ENCODE peak calls at places on chromosomes 5 and 9, in five cellular contexts. W, A, R, B and Q are unnamed samples.

GRCh38 chr9:114906922-114907571 is 23.3 kb downstream of the TNFSF8 start:
- DNase-seq in B (peak), A (peak), R (no peak), W (peak), Q (no peak)

GRCh38 chr9:87725356-87725899 is 491 bp upstream of the CTSL start:
- DNase-seq in W (peak), R (peak), A (no peak), B (peak), Q (no peak)

GRCh38 chr5:148730272-148730954 is 76.1 kb upstream of the HTR4 start:
- DNase-seq in A (peak), W (no peak), R (no peak), B (no peak), Q (no peak)

GRCh38 chr5:66877843-66878242 is 281.6 kb downstream of the MAST4 start:
- DNase-seq in R (no peak), A (peak), W (no peak), B (no peak), Q (no peak)

GRCh38 chr5:137660349-137660817 is 75.5 kb downstream of the KLHL3 start:
- DNase-seq in A (peak), R (peak), W (peak), B (peak), Q (peak)

GRCh38 chr5:126801992-126802294 is 25.0 kb downstream of the LMNB1 start:
- DNase-seq in A (peak), B (peak), W (peak), R (no peak), Q (peak)

GRCh38 chr9:76989501-76989900 is 30.0 kb upstream of the FOXB2 start:
- DNase-seq in R (no peak), B (no peak), A (no peak), W (no peak), Q (no peak)

GRCh38 chr5:122704247-122705036 is 70.4 kb upstream of the SNX2 start:
- DNase-seq in A (peak), W (no peak), B (peak), R (no peak), Q (peak)

GRCh38 chr9:5041390-5042115 is 56.5 kb downstream of the JAK2 start:
- DNase-seq in B (no peak), W (no peak), R (no peak), A (no peak), Q (no peak)

GRCh38 chr5:139760066-139761056 is 35.2 kb upstream of the PSD2 start:
- DNase-seq in R (no peak), A (peak), B (no peak), W (no peak), Q (no peak)

GRCh38 chr5:31965227-31965626 is 208.9 kb downstream of the GOLPH3 start:
- DNase-seq in B (no peak), W (no peak), A (no peak), R (no peak), Q (no peak)

GRCh38 chr9:133490865-133491655 is 12.2 kb upstream of the SLC2A6 start:
- DNase-seq in R (no peak), B (no peak), W (no peak), A (no peak), Q (no peak)

GRCh38 chr9:93588641-93589609 is 12.5 kb downstream of the PHF2 start:
- DNase-seq in B (peak), W (no peak), R (no peak), A (no peak), Q (no peak)

GRCh38 chr5:94691947-94692346 is 73.5 kb downstream of the SLF1 start:
- DNase-seq in B (peak), W (no peak), A (peak), R (peak), Q (no peak)

GRCh38 chr5:171188016-171188415 is 121.0 kb upstream of the TLX3 start:
- DNase-seq in W (no peak), A (no peak), B (no peak), R (no peak), Q (no peak)

GRCh38 chr9:101626295-101626694 is 31.5 kb upstream of the PPP3R2 start:
- DNase-seq in B (no peak), W (no peak), R (no peak), A (no peak), Q (peak)

GRCh38 chr5:171400169-171400568 is 12.5 kb downstream of the NPM1 start:
- DNase-seq in B (no peak), A (no peak), W (no peak), R (no peak), Q (no peak)

GRCh38 chr5:170104299-170104698 is 1.4 kb upstream of the FOXI1 start:
- DNase-seq in B (no peak), A (no peak), W (no peak), R (no peak), Q (no peak)

GRCh38 chr5:83776437-83777031 is 55.9 kb upstream of the HAPLN1 start:
- DNase-seq in W (no peak), B (no peak), A (no peak), R (no peak), Q (no peak)

GRCh38 chr5:32144637-32145207 is 29.4 kb downstream of the GOLPH3 start:
- DNase-seq in A (no peak), R (no peak), W (no peak), B (no peak), Q (no peak)

GRCh38 chr5:127097288-127097687 is 24.0 kb upstream of the C5orf63 start:
- DNase-seq in W (no peak), A (no peak), R (no peak), B (no peak), Q (no peak)

GRCh38 chr9:14238518-14238917 is 75.4 kb downstream of the NFIB start:
- DNase-seq in W (no peak), B (peak), A (peak), R (no peak), Q (no peak)

GRCh38 chr5:118435131-118435530 is 553.2 kb downstream of the DTWD2 start:
- DNase-seq in A (no peak), W (no peak), B (no peak), R (no peak), Q (no peak)

GRCh38 chr9:117180896-117181456 is 233.9 kb downstream of the ASTN2 start:
- DNase-seq in W (no peak), A (no peak), R (no peak), B (no peak), Q (no peak)

GRCh38 chr5:68431181-68431580 is 215.6 kb downstream of the PIK3R1 start:
- DNase-seq in A (no peak), R (no peak), B (no peak), W (no peak), Q (no peak)

GRCh38 chr5:160463775-160464465 is 42.3 kb downstream of the PTTG1 start:
- DNase-seq in W (no peak), A (peak), R (no peak), B (no peak), Q (no peak)

GRCh38 chr5:68242743-68243142 is 27.2 kb downstream of the PIK3R1 start:
- DNase-seq in B (no peak), W (no peak), A (no peak), R (no peak), Q (no peak)

GRCh38 chr5:150616024-150616470 is 24.4 kb upstream of the SYNPO start:
- DNase-seq in W (peak), B (no peak), R (no peak), A (no peak), Q (no peak)

GRCh38 chr5:94181940-94182339 is 436.5 kb downstream of the KIAA0825 start:
- DNase-seq in A (peak), W (no peak), R (no peak), B (peak), Q (peak)

GRCh38 chr5:36723921-36724320 is 117.5 kb downstream of the SLC1A3 start:
- DNase-seq in A (no peak), B (no peak), W (no peak), R (no peak), Q (no peak)

GRCh38 chr5:66307647-66308257 is 163.7 kb downstream of the SREK1 start:
- DNase-seq in W (peak), R (no peak), B (peak), A (peak), Q (peak)

GRCh38 chr9:101445353-101446029 is 9.9 kb upstream of the ALDOB start:
- DNase-seq in A (no peak), W (no peak), B (peak), R (no peak), Q (no peak)

GRCh38 chr9:89892920-89893319 is 288.1 kb downstream of the GADD45G start:
- DNase-seq in B (no peak), R (no peak), A (no peak), W (no peak), Q (no peak)

DNA sequence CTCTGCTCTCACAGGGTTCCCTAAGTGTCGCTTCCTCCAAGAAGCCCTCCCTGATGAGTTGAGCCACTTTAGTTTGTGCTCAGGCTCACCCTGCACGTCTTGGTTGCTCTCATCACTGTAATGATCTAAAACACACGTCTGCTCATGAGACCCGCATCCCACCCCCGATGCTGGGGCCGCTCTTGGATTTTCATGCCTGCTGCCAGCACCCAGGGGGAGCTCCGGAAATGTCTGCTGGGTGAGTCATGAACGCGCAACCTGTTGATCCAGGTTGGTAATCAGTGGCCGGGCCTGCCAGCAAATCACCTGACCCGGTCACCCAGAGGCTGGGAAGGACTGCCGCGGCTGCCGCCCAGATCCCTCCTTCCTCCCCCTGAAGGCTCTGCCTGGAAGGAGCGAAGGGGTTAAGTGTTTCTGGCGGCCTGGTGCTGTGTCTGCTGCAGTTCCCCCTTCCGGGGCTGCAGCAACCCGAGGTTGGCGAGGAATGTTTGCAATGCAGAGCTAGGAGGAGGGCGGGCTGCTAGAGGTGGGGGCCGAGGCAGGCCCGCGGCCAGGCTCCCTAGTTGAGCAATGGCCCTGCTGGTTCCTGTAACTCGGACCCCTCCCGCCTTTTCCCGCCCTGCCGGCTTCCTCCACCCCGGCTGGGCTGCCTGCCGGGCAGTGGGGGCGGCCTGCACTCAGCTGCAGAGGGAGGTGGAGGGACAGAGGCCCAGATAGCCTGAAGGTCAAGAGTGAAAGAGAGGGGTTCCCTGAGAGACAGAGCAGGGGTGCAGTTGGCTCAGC is 156.1 kb upstream of the IER5L start:
- DNase-seq in B (peak), W (peak), R (peak), A (peak), Q (no peak)
- H3K4me3 ChIP-seq in B (no peak), W (no peak), R (peak), A (peak), Q (no peak)

GRCh38 chr9:121369595-121370265 is at the start of gene STOM:
- DNase-seq in R (no peak), B (peak), W (peak), A (peak), Q (peak)

GRCh38 chr9:121371495-121371911 is 1.5 kb upstream of the STOM start:
- DNase-seq in W (no peak), B (no peak), R (no peak), A (no peak), Q (no peak)

GRCh38 chr9:121363586-121363961 is 6.5 kb downstream of the STOM start:
- DNase-seq in W (no peak), A (no peak), B (no peak), R (no peak), Q (no peak)

GRCh38 chr9:121372239-121372562 is 2.2 kb upstream of the STOM start:
- DNase-seq in R (no peak), B (no peak), A (no peak), W (no peak), Q (no peak)

GRCh38 chr9:121367651-121368510 is 2.2 kb downstream of the STOM start:
- DNase-seq in A (peak), B (no peak), W (no peak), R (no peak), Q (no peak)
- H3K4me3 ChIP-seq in A (peak), B (peak), W (no peak), R (peak), Q (no peak)

DNA sequence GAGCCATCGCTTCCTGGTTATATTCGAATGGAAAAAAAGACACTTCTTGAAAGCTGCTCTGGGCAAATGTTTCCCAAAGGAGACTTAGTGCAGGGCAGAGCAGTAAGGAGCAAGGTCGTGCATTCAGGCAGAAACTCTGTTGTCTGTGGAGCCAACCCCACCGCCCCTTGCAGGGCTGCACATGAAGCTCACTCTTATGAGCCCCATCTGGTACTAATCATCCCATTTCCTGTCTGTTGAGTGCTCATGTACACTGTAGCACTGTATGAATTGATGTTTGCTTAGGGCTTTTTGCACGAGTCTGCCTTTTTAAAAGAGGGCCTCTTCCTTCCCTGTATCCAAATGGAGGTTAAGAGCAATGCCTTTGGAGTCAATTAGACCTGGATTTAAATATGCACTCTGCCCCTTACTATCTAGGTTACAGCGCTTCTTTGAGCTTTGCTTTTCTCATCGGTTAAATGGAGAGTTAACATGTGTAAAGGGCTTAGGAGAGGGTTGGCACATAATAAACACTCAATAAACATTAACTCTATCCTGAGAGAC is 25.4 kb downstream of the HMHB1 start:
- DNase-seq in R (no peak), A (no peak), B (peak), W (no peak), Q (no peak)
- H3K4me3 ChIP-seq in R (no peak), A (no peak), B (no peak), W (no peak), Q (no peak)

GRCh38 chr5:158162026-158162425 is 303.1 kb upstream of the CLINT1 start:
- DNase-seq in W (no peak), B (no peak), R (no peak), A (no peak), Q (no peak)
- H3K4me3 ChIP-seq in W (no peak), B (no peak), R (no peak), A (no peak), Q (no peak)

GRCh38 chr5:581266-581665 is 30.9 kb upstream of the CEP72 start:
- DNase-seq in W (no peak), A (no peak), R (no peak), B (no peak), Q (no peak)
- H3K4me3 ChIP-seq in W (no peak), A (no peak), R (no peak), B (no peak), Q (no peak)

GRCh38 chr5:1874820-1875219 is 7.9 kb downstream of the IRX4 start:
- DNase-seq in A (no peak), B (no peak), W (no peak), R (no peak), Q (no peak)

GRCh38 chr5:1876708-1877433 is 5.9 kb downstream of the IRX4 start:
- DNase-seq in B (no peak), A (no peak), R (no peak), W (no peak), Q (no peak)

GRCh38 chr5:1875843-1876671 is 6.7 kb downstream of the IRX4 start:
- DNase-seq in B (no peak), R (no peak), W (no peak), A (no peak), Q (no peak)

GRCh38 chr5:1874348-1874747 is 8.4 kb downstream of the IRX4 start:
- DNase-seq in W (no peak), B (no peak), A (no peak), R (no peak), Q (no peak)

DNA sequence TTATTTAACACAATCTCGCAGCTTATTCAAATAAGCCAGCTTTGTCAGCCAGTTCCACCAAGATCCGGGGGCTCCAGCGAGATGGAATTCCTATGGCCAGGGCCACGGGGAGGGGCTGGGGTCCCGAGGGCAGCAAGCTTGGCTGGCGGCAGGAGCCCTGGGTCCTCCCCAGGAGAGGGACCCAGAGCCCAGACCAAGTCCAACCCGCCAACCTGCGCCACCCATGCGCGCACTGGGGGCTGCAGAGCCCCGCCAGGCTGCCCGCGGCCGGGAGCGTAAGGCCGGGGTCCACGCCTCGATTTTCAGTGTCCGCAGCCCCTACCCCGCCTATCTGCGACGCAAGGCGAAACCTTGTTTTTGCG is 7.3 kb downstream of the IRX4 start:
- DNase-seq in R (no peak), B (no peak), A (no peak), W (no peak), Q (no peak)
- H3K4me3 ChIP-seq in R (no peak), B (no peak), A (no peak), W (no peak), Q (no peak)

DNA sequence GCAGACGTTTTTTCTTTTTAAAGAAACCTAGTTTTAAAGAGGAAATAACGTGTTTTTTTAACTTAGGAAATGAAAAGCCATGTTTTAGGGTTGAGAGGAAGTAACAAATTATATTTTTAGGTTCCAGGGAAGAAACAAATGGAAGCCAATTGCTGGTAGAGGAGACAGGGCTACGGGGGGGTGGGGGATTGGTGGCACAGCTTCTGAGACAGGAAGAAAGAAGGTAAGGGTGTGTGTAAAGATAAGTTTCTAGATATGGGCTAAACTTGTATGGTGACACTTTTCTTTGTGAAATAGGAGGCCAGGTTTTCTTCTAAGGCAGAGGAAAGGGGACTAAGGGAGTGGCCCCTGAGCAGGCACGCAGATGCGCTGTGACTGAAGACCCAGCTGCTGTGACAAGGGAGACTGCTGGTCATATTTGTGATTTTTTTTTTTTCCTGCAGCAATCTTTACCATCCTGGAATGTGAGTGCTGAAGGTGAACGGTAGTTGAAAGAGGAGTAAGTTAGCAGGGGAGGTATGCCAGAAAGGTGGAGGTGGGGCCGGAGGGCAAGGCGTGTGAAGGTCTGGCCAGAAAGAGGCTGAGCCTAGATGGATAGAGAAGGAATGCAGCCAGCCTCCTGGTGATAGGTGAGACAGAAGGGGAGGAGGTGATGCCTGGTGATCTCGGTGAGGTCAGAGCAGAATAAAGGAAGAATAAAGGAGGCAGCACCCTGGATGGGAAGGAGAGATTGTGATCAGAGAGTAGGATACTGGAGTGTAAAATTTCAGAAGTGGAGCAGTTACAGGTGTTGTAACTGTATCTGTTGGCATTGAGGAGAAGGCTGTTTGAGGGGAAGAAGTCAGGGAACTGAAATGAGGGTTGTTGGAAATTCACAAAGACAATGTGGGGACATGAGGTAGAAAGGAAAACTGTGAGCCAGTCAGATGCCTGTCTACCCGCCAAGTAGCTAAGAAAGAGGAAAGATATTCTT is 1.7 kb downstream of the GNG10 start:
- DNase-seq in A (peak), W (no peak), R (no peak), B (peak), Q (peak)
- H3K4me3 ChIP-seq in A (peak), W (no peak), R (no peak), B (peak), Q (peak)

GRCh38 chr5:27038476-27038875 is at the start of gene CDH9:
- DNase-seq in B (no peak), A (peak), W (no peak), R (no peak), Q (no peak)

DNA sequence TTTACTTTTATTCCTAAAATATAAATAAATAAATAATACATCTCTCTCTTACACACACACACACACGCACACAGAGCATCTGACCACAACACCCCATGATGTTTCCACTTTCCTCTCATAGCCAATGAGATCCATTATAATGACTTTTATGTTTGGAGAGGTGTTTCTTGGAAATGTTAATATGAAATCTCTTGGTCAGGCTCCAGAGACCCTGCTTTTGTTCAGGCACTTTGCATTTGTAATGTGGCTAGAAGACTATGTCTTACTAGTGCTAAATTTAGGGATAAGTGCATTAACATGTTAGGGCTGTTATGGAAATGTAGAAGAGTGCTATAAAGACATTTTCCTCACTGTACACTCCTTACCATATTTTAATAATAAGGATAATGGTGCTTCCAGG is 3.9 kb downstream of the CDH9 start:
- DNase-seq in B (no peak), R (no peak), A (no peak), W (no peak), Q (no peak)
- H3K4me3 ChIP-seq in B (no peak), R (no peak), A (no peak), W (no peak), Q (no peak)

GRCh38 chr5:9468070-9468388 is 77.8 kb downstream of the SEMA5A start:
- DNase-seq in W (no peak), A (peak), R (no peak), B (peak), Q (no peak)
- H3K4me3 ChIP-seq in W (no peak), A (no peak), R (no peak), B (no peak), Q (no peak)